ENCODE peak calls at places on chromosomes 16 and 17, in six cellular contexts. Z, A, M, F, X and H are unnamed samples.

GRCh38 chr17:47703191-47703591 is 9.2 kb downstream of the TBKBP1 start:
- DNase-seq in Z (no peak), A (no peak), M (no peak), F (peak; percentile 19), X (no peak), H (no peak)

GRCh38 chr17:78557598-78558039 is 19.6 kb downstream of the DNAH17 start:
- DNase-seq in Z (peak; percentile 73), A (peak; percentile 79), M (peak; percentile 77), F (no peak), X (no peak), H (peak; percentile 57)

GRCh38 chr17:12136646-12137045 is 116.0 kb downstream of the MAP2K4 start:
- DNase-seq in Z (no peak), A (no peak), M (no peak), F (no peak), X (no peak), H (no peak)

GRCh38 chr16:87570938-87571867 is 31.1 kb upstream of the JPH3 start:
- DNase-seq in Z (peak; percentile 61), A (peak; percentile 36), M (no peak), F (no peak), X (peak; percentile 78), H (peak; percentile 29)

GRCh38 chr17:79615446-79615845 is 4.6 kb upstream of the RBFOX3 start:
- DNase-seq in Z (no peak), A (no peak), M (no peak), F (no peak), X (no peak), H (no peak)

GRCh38 chr17:68184141-68184571 is 63.7 kb upstream of the AMZ2 start:
- DNase-seq in Z (no peak), A (no peak), M (peak; percentile 41), F (no peak), X (no peak), H (no peak)

GRCh38 chr16:11299865-11300559 is 18.9 kb upstream of the PRM1 start:
- DNase-seq in Z (no peak), A (no peak), M (no peak), F (no peak), X (no peak), H (no peak)

GRCh38 chr17:18322522-18322921 is 7.4 kb downstream of the SMCR8 start:
- DNase-seq in Z (no peak), A (no peak), M (no peak), F (no peak), X (no peak), H (no peak)

GRCh38 chr17:81239714-81240555 is 817 bp downstream of the NDUFAF8 start:
- DNase-seq in Z (peak; percentile 39), A (peak; percentile 55), M (no peak), F (no peak), X (peak; percentile 35), H (peak; percentile 33)

GRCh38 chr16:29023279-29024278 is 38.7 kb downstream of the LAT start:
- DNase-seq in Z (peak; percentile 39), A (peak; percentile 56), M (no peak), F (no peak), X (no peak), H (peak; percentile 36)

GRCh38 chr16:58464047-58464915 is 35.7 kb upstream of the NDRG4 start:
- DNase-seq in Z (no peak), A (no peak), M (no peak), F (no peak), X (peak; percentile 59), H (no peak)

GRCh38 chr17:3683054-3683511 is 12.9 kb downstream of the P2RX5 start:
- DNase-seq in Z (peak; percentile 39), A (peak; percentile 55), M (peak; percentile 67), F (peak; percentile 36), X (no peak), H (peak; percentile 47)

GRCh38 chr17:74868908-74869255 is 3.9 kb downstream of the FDXR start:
- DNase-seq in Z (no peak), A (no peak), M (no peak), F (no peak), X (no peak), H (no peak)

GRCh38 chr17:82030470-82031302 is 792 bp upstream of the RAC3 start:
- DNase-seq in Z (peak; percentile 83), A (peak; percentile 92), M (peak; percentile 74), F (peak; percentile 83), X (peak; percentile 90), H (peak; percentile 82)

GRCh38 chr17:8041249-8041928 is 2.5 kb downstream of the ALOX15B start:
- DNase-seq in Z (peak; percentile 74), A (peak; percentile 78), M (peak; percentile 53), F (no peak), X (peak; percentile 78), H (peak; percentile 71)

GRCh38 chr17:50203589-50204345 is 2.3 kb upstream of the COL1A1 start:
- DNase-seq in Z (peak; percentile 100), A (peak; percentile 63), M (no peak), F (no peak), X (peak; percentile 75), H (peak; percentile 98)

GRCh38 chr16:88913870-88914269 is 47.4 kb upstream of the PABPN1L start:
- DNase-seq in Z (no peak), A (no peak), M (no peak), F (no peak), X (no peak), H (no peak)

GRCh38 chr16:31141489-31142108 is 6.1 kb upstream of the PRSS8 start:
- DNase-seq in Z (no peak), A (no peak), M (peak; percentile 46), F (no peak), X (peak; percentile 71), H (no peak)

GRCh38 chr17:6231886-6232767 is 161.9 kb downstream of the WSCD1 start:
- DNase-seq in Z (peak; percentile 30), A (peak; percentile 68), M (peak; percentile 84), F (no peak), X (no peak), H (peak; percentile 52)

GRCh38 chr16:1035066-1035415 is 37.5 kb upstream of the SSTR5 start:
- DNase-seq in Z (no peak), A (no peak), M (no peak), F (no peak), X (no peak), H (no peak)

GRCh38 chr16:22313141-22313781 is 16.1 kb downstream of the POLR3E start:
- DNase-seq in Z (no peak), A (no peak), M (no peak), F (no peak), X (no peak), H (no peak)

GRCh38 chr17:79704691-79705090 is 26.1 kb upstream of the ENPP7 start:
- DNase-seq in Z (no peak), A (no peak), M (no peak), F (no peak), X (no peak), H (no peak)